ENCODE peak calls at places on chromosome 15, in nine cellular contexts. K is mesendoderm; B is HCT116; W is mesothelial cell of epicardium; X is iPS-NIHi11; U is stimulated activated CD4-positive, alpha-beta T cell treated with anti-CD3 and anti-CD28 coated beads, Interleukin-12 subunit alpha, Interleukin-12 subunit beta, amount 100 ng/mL, for 4 hours; H is lower lobe of right lung; T is HT1080; J is astrocyte of the cerebellum. Q is an unnamed sample.
A peak's percentile ranks its signal among the peaks of the same experiment; 100 is the strongest.

GRCh38 chr15:72534522-72534921 is 60.4 kb downstream of the ARIH1 start:
- DNase-seq in J (no peak), W (no peak), B (no peak), H (no peak), K (no peak), X (no peak), T (no peak), U (no peak), Q (no peak)

GRCh38 chr15:60370105-60370803 is 27.5 kb downstream of the ANXA2 start:
- DNase-seq in K (no peak), U (no peak), J (no peak), T (peak; percentile 93), B (no peak), X (no peak), H (no peak), W (no peak), Q (no peak)

GRCh38 chr15:73385205-73385604 is 16.4 kb upstream of the HCN4 start:
- DNase-seq in K (no peak), B (no peak), T (no peak), U (no peak), H (no peak), J (no peak), X (no peak), W (no peak), Q (no peak)

GRCh38 chr15:59251001-59251845 is 44.6 kb downstream of the LDHAL6B start:
- DNase-seq in K (no peak), B (no peak), H (no peak), J (no peak), U (no peak), X (no peak), T (no peak), W (no peak), Q (no peak)

GRCh38 chr15:101578443-101578894 is 73.7 kb downstream of the TM2D3 start:
- DNase-seq in T (no peak), U (no peak), H (no peak), K (peak; percentile 50), W (no peak), J (no peak), B (peak; percentile 44), X (peak; percentile 75), Q (no peak)

GRCh38 chr15:58146734-58147133 is 8.6 kb downstream of the AQP9 start:
- DNase-seq in J (no peak), T (peak; percentile 61), B (no peak), H (no peak), W (no peak), K (peak; percentile 5), X (no peak), U (no peak), Q (no peak)

GRCh38 chr15:28178290-28178689 is 79.2 kb upstream of the OCA2 start:
- DNase-seq in T (no peak), B (no peak), H (no peak), X (no peak), K (no peak), U (no peak), J (no peak), W (no peak), Q (no peak)

GRCh38 chr15:82114660-82115059 is 68.8 kb upstream of the MEX3B start:
- DNase-seq in T (no peak), K (no peak), X (no peak), U (no peak), B (no peak), J (no peak), W (no peak), H (no peak), Q (no peak)

GRCh38 chr15:33968224-33968623 is at the start of gene CHRM5:
- DNase-seq in H (no peak), B (no peak), K (no peak), J (no peak), U (no peak), T (no peak), X (no peak), W (no peak), Q (no peak)

GRCh38 chr15:40722934-40723333 is 28.0 kb downstream of the RAD51 start:
- DNase-seq in H (no peak), X (no peak), B (no peak), J (no peak), T (peak; percentile 24), K (no peak), W (no peak), U (no peak), Q (no peak)

GRCh38 chr15:90862964-90863721 is 5.2 kb upstream of the FURIN start:
- DNase-seq in B (no peak), X (no peak), U (no peak), J (no peak), H (peak; percentile 59), W (no peak), T (no peak), K (no peak), Q (no peak)

GRCh38 chr15:66006986-66007385 is 137.7 kb downstream of the RAB11A start:
- DNase-seq in X (no peak), J (peak; percentile 46), H (no peak), K (peak; percentile 72), T (peak; percentile 67), B (no peak), W (no peak), U (no peak), Q (no peak)

GRCh38 chr15:32838820-32839219 is 121.0 kb downstream of the GREM1 start:
- DNase-seq in H (no peak), W (no peak), X (no peak), U (no peak), B (no peak), J (no peak), K (no peak), T (peak; percentile 76), Q (no peak)

GRCh38 chr15:29998017-29998416 is 84.7 kb upstream of the GOLGA8J start:
- DNase-seq in K (no peak), U (no peak), J (no peak), B (no peak), X (no peak), W (no peak), T (no peak), H (no peak), Q (no peak)

GRCh38 chr15:79086814-79087213 is 3.8 kb downstream of the RASGRF1 start:
- DNase-seq in T (no peak), W (no peak), H (no peak), U (no peak), J (no peak), K (no peak), X (no peak), B (no peak), Q (no peak)

GRCh38 chr15:67843571-67844387 is 3.9 kb upstream of the RNU6-1 start:
- DNase-seq in W (no peak), U (no peak), H (no peak), K (peak; percentile 93), B (no peak), T (no peak), X (no peak), J (no peak), Q (no peak)

GRCh38 chr15:80828796-80829195 is 49.6 kb downstream of the CEMIP start:
- DNase-seq in H (no peak), W (no peak), X (no peak), U (no peak), K (no peak), B (no peak), T (no peak), J (no peak), Q (no peak)

GRCh38 chr15:63504979-63505841 is 817 bp downstream of the USP3 start:
- DNase-seq in H (peak; percentile 83), J (no peak), X (peak; percentile 41), U (peak; percentile 44), B (no peak), W (peak; percentile 62), T (peak; percentile 52), K (peak; percentile 79), Q (no peak)